ENCODE peak calls at places on chromosomes 13 and 19, in five cellular contexts. Z is AG09319, Y is tibial artery, I is bronchial epithelial cell, F is BE2C. M is an unnamed sample.

GRCh38 chr19:16115309-16116039 is 3.8 kb downstream of the RAB8A start:
- DNase-seq in F (no peak), Y (no peak), I (no peak), Z (no peak), M (no peak)

GRCh38 chr19:2494084-2494446 is 18.1 kb downstream of the GADD45B start:
- DNase-seq in Y (no peak), F (peak), I (no peak), Z (no peak), M (no peak)

GRCh38 chr19:5557691-5558090 is 10.1 kb downstream of the TINCR start:
- DNase-seq in F (no peak), I (peak), Z (no peak), Y (no peak), M (no peak)

GRCh38 chr13:98223741-98224140 is 46.7 kb upstream of the RNF113B start:
- DNase-seq in Z (no peak), F (no peak), I (no peak), Y (no peak), M (no peak)

GRCh38 chr13:42478531-42479156 is 95.3 kb upstream of the TNFSF11 start:
- DNase-seq in F (no peak), I (peak), Y (no peak), Z (no peak), M (no peak)

GRCh38 chr13:27476943-27477681 is 26.7 kb upstream of the MTIF3 start:
- DNase-seq in F (no peak), I (peak), Z (peak), Y (no peak), M (no peak)

GRCh38 chr13:40492511-40492910 is 173.9 kb downstream of the FOXO1 start:
- DNase-seq in I (no peak), F (no peak), Z (no peak), Y (no peak), M (no peak)

GRCh38 chr13:20195846-20196245 is 3.1 kb upstream of the GJB2 start:
- DNase-seq in F (no peak), I (peak), Z (no peak), Y (no peak), M (no peak)

GRCh38 chr13:34867590-34867989 is 74.5 kb upstream of the NBEA start:
- DNase-seq in F (no peak), I (peak), Y (no peak), Z (no peak), M (no peak)

GRCh38 chr13:106184778-106185177 is 350.7 kb downstream of the EFNB2 start:
- DNase-seq in Y (no peak), Z (no peak), F (no peak), I (no peak), M (no peak)

GRCh38 chr13:40583738-40584137 is 82.7 kb downstream of the FOXO1 start:
- DNase-seq in F (no peak), Z (no peak), Y (no peak), I (no peak), M (no peak)

GRCh38 chr13:38872693-38873092 is 117.9 kb downstream of the STOML3 start:
- DNase-seq in Y (no peak), Z (no peak), I (peak), F (peak), M (peak)

GRCh38 chr19:8215783-8216182 is 6.6 kb downstream of the CERS4 start:
- DNase-seq in Z (no peak), F (no peak), I (no peak), Y (no peak), M (no peak)

GRCh38 chr13:43787998-43788397 is 1.2 kb upstream of the ENOX1 start:
- DNase-seq in Z (no peak), I (peak), Y (no peak), F (peak), M (peak)

GRCh38 chr13:34864650-34865049 is 77.4 kb upstream of the NBEA start:
- DNase-seq in F (no peak), Z (no peak), I (no peak), Y (no peak), M (no peak)

GRCh38 chr13:62040806-62041205 is 625.2 kb upstream of the PCDH20 start:
- DNase-seq in Y (no peak), I (no peak), Z (no peak), F (no peak), M (no peak)

GRCh38 chr13:54733639-54734038 is 1705.0 kb downstream of the OLFM4 start:
- DNase-seq in F (no peak), I (no peak), Z (no peak), Y (no peak), M (no peak)

GRCh38 chr13:28611021-28611420 is 47.9 kb upstream of the POMP start:
- DNase-seq in Y (no peak), F (no peak), Z (no peak), I (no peak), M (no peak)

GRCh38 chr19:30520735-30521479 is 148.7 kb downstream of the ZNF536 start:
- DNase-seq in Z (no peak), I (no peak), Y (no peak), F (no peak), M (no peak)

GRCh38 chr19:39582442-39582841 is 19.9 kb upstream of the LGALS13 start:
- DNase-seq in F (no peak), Z (no peak), Y (no peak), I (no peak), M (no peak)

GRCh38 chr13:29125934-29126424 is 305.8 kb downstream of the MTUS2 start:
- DNase-seq in F (no peak), Z (no peak), I (no peak), Y (no peak), M (no peak)

GRCh38 chr13:24215732-24216131 is 55.2 kb downstream of the SPATA13 start:
- DNase-seq in F (no peak), Z (no peak), Y (peak), I (peak), M (no peak)

GRCh38 chr19:42553292-42554045 is 25.2 kb upstream of the CEACAM1 start:
- DNase-seq in Y (no peak), Z (peak), F (no peak), I (peak), M (no peak)

GRCh38 chr19:48900477-48901452 is 653 bp downstream of the NUCB1 start:
- DNase-seq in Y (no peak), Z (no peak), I (peak), F (no peak), M (no peak)

GRCh38 chr19:27918818-27919217 is 1294.1 kb downstream of the UQCRFS1 start:
- DNase-seq in F (no peak), Y (no peak), I (no peak), Z (no peak), M (no peak)

GRCh38 chr19:46624958-46625661 is at the start of gene PTGIR:
- DNase-seq in I (peak), Y (peak), F (no peak), Z (peak), M (no peak)

GRCh38 chr13:34006011-34006410 is 188.1 kb downstream of the RFC3 start:
- DNase-seq in Y (no peak), F (no peak), Z (no peak), I (no peak), M (no peak)

GRCh38 chr13:109606404-109607028 is 179.9 kb downstream of the IRS2 start:
- DNase-seq in Z (no peak), F (no peak), Y (no peak), I (no peak), M (no peak)

GRCh38 chr13:44899967-44900366 is 89.3 kb downstream of the NUFIP1 start:
- DNase-seq in I (no peak), Z (no peak), Y (no peak), F (no peak), M (no peak)

GRCh38 chr13:110625771-110626321 is 10.5 kb downstream of the NAXD start:
- DNase-seq in Z (no peak), I (no peak), F (no peak), Y (no peak), M (no peak)

GRCh38 chr19:18590273-18591272 is 2.0 kb downstream of the REX1BD start:
- DNase-seq in I (peak), F (peak), Y (peak), Z (no peak), M (peak)

GRCh38 chr13:45119469-45119989 is 781 bp upstream of the GTF2F2 start:
- DNase-seq in F (no peak), Y (no peak), I (peak), Z (no peak), M (no peak)

GRCh38 chr13:27970382-27971235 is 1.5 kb upstream of the CDX2 start:
- DNase-seq in Y (no peak), Z (no peak), F (no peak), I (no peak), M (no peak)

GRCh38 chr13:48476674-48477073 is 56.2 kb downstream of the RCBTB2 start:
- DNase-seq in I (no peak), Y (no peak), Z (no peak), F (no peak), M (no peak)

GRCh38 chr13:51328488-51328887 is 11.0 kb upstream of the SERPINE3 start:
- DNase-seq in F (peak), Z (no peak), I (no peak), Y (no peak), M (no peak)

GRCh38 chr19:2035590-2035991 is 15.5 kb downstream of the MKNK2 start:
- DNase-seq in I (no peak), Y (no peak), Z (no peak), F (no peak), M (no peak)

GRCh38 chr19:58326914-58327726 is at the start of gene ZSCAN22:
- DNase-seq in Y (peak), F (peak), I (peak), Z (peak), M (peak)

GRCh38 chr19:44653343-44653742 is 9.6 kb downstream of the PVR start:
- DNase-seq in Z (no peak), Y (no peak), F (no peak), I (no peak), M (no peak)

GRCh38 chr19:44649578-44650145 is 6.0 kb downstream of the PVR start:
- DNase-seq in I (no peak), Y (no peak), F (no peak), Z (no peak), M (no peak)

GRCh38 chr19:44657211-44657921 is 13.7 kb downstream of the PVR start:
- DNase-seq in Z (no peak), F (peak), I (peak), Y (peak), M (peak)

GRCh38 chr19:44658069-44658727 is 13.1 kb upstream of the CEACAM19 start:
- DNase-seq in Z (no peak), Y (no peak), F (no peak), I (no peak), M (no peak)

GRCh38 chr19:44653977-44654784 is 10.5 kb downstream of the PVR start:
- DNase-seq in Z (no peak), F (peak), Y (peak), I (peak), M (peak)
- TF ChIP-seq CTCF in Z (peak), F (peak), Y (peak), I (peak), M (peak)

DNA sequence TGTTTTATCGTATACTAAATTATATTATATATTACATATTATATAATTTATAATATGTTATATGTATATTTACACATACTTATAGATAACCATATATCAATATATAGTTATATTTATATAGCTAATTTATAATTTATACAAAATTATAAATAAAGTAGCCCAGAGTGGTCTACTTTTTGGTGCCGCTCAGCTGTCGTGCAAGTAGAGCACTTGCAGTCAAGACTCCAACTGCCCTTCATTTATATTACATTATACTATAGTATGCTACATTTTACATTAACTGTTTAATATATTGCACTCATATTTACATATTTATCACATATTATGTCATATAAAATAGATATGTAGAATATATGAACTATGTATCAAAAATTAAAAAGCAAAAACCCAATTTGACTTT is 1124.7 kb upstream of the MIR17HG start:
- DNase-seq in F (no peak), I (no peak), Z (no peak), Y (no peak), M (no peak)
- TF ChIP-seq CTCF in F (no peak), I (no peak), Z (no peak), Y (no peak), M (no peak)

DNA sequence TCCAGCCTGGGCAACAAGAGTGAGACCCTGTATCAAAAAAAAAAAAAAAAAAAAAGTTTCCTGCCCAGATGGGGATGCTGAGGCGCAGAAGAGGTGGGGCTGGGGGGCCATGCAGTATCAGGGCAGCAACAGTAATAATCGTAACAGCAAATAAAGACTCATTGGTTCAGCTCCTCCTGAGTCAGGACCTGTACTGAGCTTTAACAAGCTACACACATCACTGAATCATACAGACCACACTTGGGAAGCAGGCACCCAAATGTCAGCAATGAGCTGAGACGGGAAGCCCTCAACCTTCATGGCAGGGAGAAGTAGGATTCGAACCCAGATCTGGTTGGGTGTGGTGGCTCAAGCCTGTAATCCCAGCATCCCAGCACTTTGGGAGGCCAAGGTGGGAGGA is 10.6 kb upstream of the DPF1 start:
- DNase-seq in F (no peak), Z (no peak), I (no peak), Y (no peak), M (no peak)
- TF ChIP-seq CTCF in F (no peak), Z (no peak), I (no peak), Y (no peak), M (no peak)

DNA sequence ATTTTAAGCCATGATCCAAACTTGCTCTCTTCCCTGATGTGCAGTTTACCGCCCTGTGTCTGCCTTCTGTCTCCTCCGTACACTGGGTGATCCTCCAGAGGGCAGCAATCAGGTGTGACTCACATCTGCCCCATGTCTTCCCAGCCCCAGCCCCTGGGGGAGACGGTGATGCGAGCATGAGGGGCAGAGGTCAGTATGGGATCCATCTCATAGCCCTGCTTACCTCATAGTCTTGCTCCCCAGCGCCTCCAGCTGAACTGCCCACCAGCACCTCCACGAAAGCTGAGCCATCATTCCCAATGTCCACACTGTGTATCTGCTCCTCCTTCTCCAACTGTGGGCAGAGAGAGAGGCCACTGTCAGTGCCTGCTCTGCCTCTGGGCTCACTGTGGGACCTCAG is 14.6 kb downstream of the XRCC1 start:
- DNase-seq in I (no peak), Z (no peak), Y (no peak), F (no peak), M (no peak)
- TF ChIP-seq CTCF in I (peak), Z (no peak), Y (no peak), F (peak), M (no peak)

M was measured in neural crest cell.